ENCODE peak calls at places on chromosome 9, in eight cellular contexts. M, V, S, C, T, U, D and F are unnamed samples.

GRCh38 chr9:81372628-81373191 is 316.6 kb downstream of the TLE1 start:
- DNase-seq in U (no peak), C (no peak), D (no peak), M (no peak), V (no peak), S (no peak), T (peak), F (no peak)

GRCh38 chr9:11933926-11934325 is 759.3 kb upstream of the TYRP1 start:
- DNase-seq in M (no peak), D (no peak), S (no peak), U (no peak), V (no peak), T (peak), C (no peak), F (no peak)

GRCh38 chr9:32986971-32987370 is 14.5 kb downstream of the APTX start:
- DNase-seq in M (no peak), S (no peak), V (no peak), D (no peak), T (peak), C (no peak), U (no peak), F (no peak)

GRCh38 chr9:134641989-134642384 is 384 bp downstream of the COL5A1 start:
- DNase-seq in C (no peak), T (no peak), V (no peak), S (no peak), M (no peak), D (no peak), U (no peak), F (no peak)

GRCh38 chr9:99431103-99431502 is 209.0 kb downstream of the SEC61B start:
- DNase-seq in V (no peak), M (no peak), S (no peak), U (no peak), D (no peak), T (peak), C (no peak), F (no peak)

GRCh38 chr9:126443144-126443543 is 116.5 kb downstream of the MVB12B start:
- DNase-seq in T (no peak), S (no peak), V (no peak), D (no peak), M (no peak), C (no peak), U (no peak), F (no peak)

GRCh38 chr9:35526087-35526801 is 36.3 kb downstream of the RUSC2 start:
- DNase-seq in V (no peak), M (no peak), T (peak), C (no peak), S (no peak), D (peak), U (no peak), F (no peak)

GRCh38 chr9:114017741-114018715 is 60.1 kb downstream of the AMBP start:
- DNase-seq in M (no peak), C (no peak), U (peak), S (no peak), T (no peak), D (no peak), V (no peak), F (no peak)

GRCh38 chr9:122180633-122181032 is 20.9 kb downstream of the MORN5 start:
- DNase-seq in S (no peak), D (no peak), M (no peak), U (no peak), T (peak), C (no peak), V (no peak), F (no peak)

GRCh38 chr9:135939351-135940265 is 21.6 kb downstream of the UBAC1 start:
- DNase-seq in T (no peak), U (no peak), S (no peak), C (no peak), D (no peak), V (no peak), M (no peak), F (no peak)

GRCh38 chr9:104808030-104808614 is 44.2 kb downstream of the NIPSNAP3B start:
- DNase-seq in M (no peak), V (no peak), C (no peak), S (no peak), U (no peak), D (no peak), T (peak), F (no peak)

GRCh38 chr9:26437056-26437711 is 455.4 kb downstream of the CAAP1 start:
- DNase-seq in V (no peak), S (no peak), U (no peak), C (no peak), M (no peak), T (no peak), D (no peak), F (no peak)

GRCh38 chr9:132486706-132487350 is 76.8 kb downstream of the CFAP77 start:
- DNase-seq in V (no peak), D (no peak), M (no peak), T (no peak), C (no peak), S (no peak), U (no peak), F (no peak)

GRCh38 chr9:6827370-6827949 is 69.7 kb downstream of the KDM4C start:
- DNase-seq in M (no peak), V (peak), D (peak), S (peak), C (peak), U (peak), T (peak), F (no peak)

GRCh38 chr9:20358201-20358600 is 264.1 kb downstream of the MLLT3 start:
- DNase-seq in D (no peak), T (peak), S (no peak), M (no peak), U (no peak), V (no peak), C (no peak), F (no peak)

GRCh38 chr9:72129271-72130156 is 19.7 kb upstream of the GDA start:
- DNase-seq in C (no peak), V (no peak), T (no peak), S (no peak), U (no peak), D (no peak), M (no peak), F (no peak)

GRCh38 chr9:34984049-34984448 is 5.5 kb upstream of the DNAJB5 start:
- DNase-seq in M (no peak), D (no peak), T (peak), S (no peak), V (no peak), U (peak), C (no peak), F (no peak)

GRCh38 chr9:96781552-96781951 is 3.7 kb upstream of the ZNF510 start:
- DNase-seq in C (no peak), S (no peak), U (no peak), V (no peak), T (no peak), M (no peak), D (no peak), F (no peak)

GRCh38 chr9:86354882-86355399 is 731 bp upstream of the TUT7 start:
- DNase-seq in T (peak), S (no peak), V (no peak), M (no peak), U (no peak), D (no peak), C (no peak), F (no peak)

GRCh38 chr9:27447036-27447700 is 76.9 kb upstream of the IFNK start:
- DNase-seq in C (no peak), M (no peak), U (no peak), V (no peak), D (no peak), T (no peak), S (no peak), F (no peak)
- TF ChIP-seq CTCF in C (no peak), M (no peak), U (no peak), V (no peak), D (no peak), T (no peak), S (no peak), F (no peak)

GRCh38 chr9:90219548-90220118 is 423.0 kb downstream of the DIRAS2 start:
- DNase-seq in T (no peak), C (no peak), V (no peak), D (peak), M (no peak), S (peak), U (peak), F (no peak)
- TF ChIP-seq CTCF in T (no peak), C (peak), V (no peak), D (peak), M (no peak), S (peak), U (peak), F (peak)

GRCh38 chr9:112752334-112753110 is 2.0 kb downstream of the SNX30 start:
- DNase-seq in D (no peak), V (no peak), U (no peak), M (no peak), T (no peak), S (no peak), C (no peak), F (no peak)

GRCh38 chr9:112750767-112751058 is 153 bp downstream of the SNX30 start:
- DNase-seq in S (no peak), D (no peak), M (no peak), V (no peak), U (no peak), C (no peak), T (no peak), F (no peak)

GRCh38 chr9:112751059-112751795 is 667 bp downstream of the SNX30 start:
- DNase-seq in M (no peak), U (peak), S (peak), T (peak), D (peak), V (peak), C (peak), F (peak)

GRCh38 chr9:112748041-112748440 is 2.5 kb upstream of the SNX30 start:
- DNase-seq in M (no peak), U (no peak), V (no peak), T (no peak), D (no peak), C (no peak), S (no peak), F (no peak)

GRCh38 chr9:112750111-112750766 is at the start of gene SNX30:
- DNase-seq in S (peak), V (peak), D (peak), U (peak), M (peak), T (peak), C (peak), F (peak)
- TF ChIP-seq CTCF in S (no peak), V (no peak), D (no peak), U (no peak), M (no peak), T (no peak), C (no peak), F (no peak)

GRCh38 chr9:116843863-116844620 is 156.9 kb downstream of the TRIM32 start:
- DNase-seq in C (no peak), T (no peak), U (no peak), M (no peak), V (no peak), D (no peak), S (no peak), F (no peak)

GRCh38 chr9:116837038-116837998 is 150.2 kb downstream of the TRIM32 start:
- DNase-seq in M (no peak), T (no peak), S (no peak), C (no peak), D (no peak), V (no peak), U (no peak), F (no peak)

GRCh38 chr9:116844621-116845020 is 157.5 kb downstream of the TRIM32 start:
- DNase-seq in C (no peak), M (no peak), T (no peak), D (no peak), V (no peak), S (no peak), U (no peak), F (no peak)

GRCh38 chr9:116842658-116843057 is 155.6 kb downstream of the TRIM32 start:
- DNase-seq in T (no peak), V (no peak), U (no peak), M (no peak), D (no peak), S (no peak), C (no peak), F (no peak)
- TF ChIP-seq CTCF in T (no peak), V (no peak), U (no peak), M (no peak), D (no peak), S (no peak), C (peak), F (no peak)

GRCh38 chr9:89319015-89319905 is 960 bp downstream of the SECISBP2 start:
- DNase-seq in C (no peak), U (no peak), T (no peak), V (no peak), M (no peak), S (no peak), D (no peak), F (no peak)
- TF ChIP-seq CTCF in C (peak), U (no peak), T (no peak), V (no peak), M (no peak), S (no peak), D (peak), F (peak)

DNA sequence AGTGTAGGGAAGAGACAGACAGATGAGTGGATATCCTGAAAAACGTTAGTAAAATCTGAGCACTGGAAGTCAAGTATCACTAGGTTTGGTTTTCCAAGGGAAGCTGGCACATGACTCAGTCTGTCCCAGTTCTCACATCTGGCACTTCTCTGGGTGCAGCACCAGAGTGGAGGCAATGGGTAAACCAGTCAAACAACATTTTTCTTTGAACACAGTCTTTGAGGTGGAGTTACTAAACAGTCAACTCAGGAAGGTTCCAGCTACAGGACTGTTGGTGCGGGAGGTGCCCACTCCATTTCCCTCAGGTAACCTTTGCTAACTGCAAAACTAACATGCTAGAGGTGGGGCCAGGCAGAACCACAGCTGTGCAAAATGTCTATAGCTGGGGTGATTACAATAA is 301.4 kb upstream of the RFX3 start:
- DNase-seq in M (no peak), U (no peak), V (no peak), D (no peak), T (no peak), S (no peak), C (no peak), F (no peak)
- TF ChIP-seq CTCF in M (no peak), U (no peak), V (no peak), D (no peak), T (no peak), S (no peak), C (no peak), F (no peak)

DNA sequence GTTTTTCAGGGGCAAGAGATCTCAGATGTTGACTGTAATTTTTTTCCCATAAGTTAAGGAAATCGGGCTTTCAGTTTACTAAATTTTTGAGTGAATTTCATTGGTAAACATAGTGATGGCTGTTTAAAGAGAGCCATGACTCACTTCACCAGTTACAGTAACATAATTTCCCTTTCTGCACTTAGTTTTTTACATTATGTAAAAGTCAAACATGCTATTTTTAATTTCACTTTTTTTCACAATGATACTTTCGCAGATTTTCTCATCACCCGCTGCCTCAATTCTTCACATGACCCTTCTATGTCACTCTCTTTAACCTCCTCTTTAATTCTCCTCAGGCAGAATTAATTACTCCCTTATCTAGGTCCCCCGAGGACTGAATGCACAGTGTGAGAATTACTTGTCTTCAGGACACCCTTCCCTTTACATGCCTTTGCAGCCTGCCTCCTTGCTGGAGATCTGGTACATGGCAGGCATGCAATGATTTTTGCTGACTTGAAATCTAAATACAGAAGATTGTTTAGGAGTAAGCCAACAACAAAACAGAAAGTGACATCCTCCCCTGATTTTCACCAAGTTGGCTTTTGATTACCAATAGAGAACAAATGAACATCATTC is 217.5 kb upstream of the S1PR3 start:
- DNase-seq in S (no peak), T (peak), D (no peak), C (no peak), U (no peak), V (no peak), M (no peak), F (no peak)
- TF ChIP-seq CTCF in S (no peak), T (peak), D (no peak), C (peak), U (no peak), V (no peak), M (peak), F (no peak)

GRCh38 chr9:110076894-110077725 is 130.8 kb downstream of the C9orf152 start:
- DNase-seq in U (no peak), C (no peak), M (no peak), D (no peak), S (no peak), T (peak), V (no peak), F (no peak)
- TF ChIP-seq CTCF in U (no peak), C (no peak), M (no peak), D (no peak), S (no peak), T (no peak), V (no peak), F (no peak)

DNA sequence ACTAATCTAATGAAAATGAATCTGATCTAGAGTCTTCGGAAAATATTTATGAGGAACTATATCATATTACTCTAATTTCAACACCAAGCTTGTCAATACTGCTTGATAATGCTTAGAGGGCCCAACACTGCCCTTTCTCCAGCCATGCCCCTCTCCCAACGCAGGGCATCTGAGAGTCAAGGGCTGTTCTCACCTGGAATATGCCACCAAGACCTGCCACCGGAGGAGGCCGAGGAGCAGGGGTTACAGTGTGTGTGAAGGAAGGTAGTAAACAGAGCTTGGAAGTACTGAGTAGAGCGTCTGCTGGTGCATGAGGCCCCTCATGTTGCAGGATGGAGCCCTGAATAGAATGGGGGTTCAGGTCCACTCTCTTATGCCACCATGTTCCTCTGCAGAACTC is 301.3 kb upstream of the MPDZ start:
- DNase-seq in S (no peak), T (no peak), U (no peak), M (no peak), C (no peak), V (no peak), D (no peak), F (no peak)
- TF ChIP-seq CTCF in S (no peak), T (no peak), U (no peak), M (no peak), C (no peak), V (no peak), D (no peak), F (no peak)

DNA sequence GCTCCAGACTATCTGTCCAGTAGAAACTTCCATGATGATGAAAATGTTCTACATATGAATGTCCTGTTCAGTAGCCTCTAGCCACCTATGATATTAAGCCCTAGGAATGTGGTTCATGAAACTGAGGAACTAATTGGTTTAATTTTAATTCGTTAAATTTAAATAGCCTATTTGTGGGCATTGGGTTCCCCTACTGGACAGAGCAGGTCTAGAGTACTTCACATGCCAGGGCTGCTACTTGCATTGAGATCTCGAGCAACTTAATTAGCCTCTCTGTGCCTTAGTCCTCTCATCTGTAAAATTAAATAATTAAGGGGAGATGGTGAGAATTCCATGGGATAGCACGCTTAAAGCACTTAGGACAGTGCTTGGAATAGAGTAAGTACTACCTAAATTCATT is 160.0 kb downstream of the PAPPA start:
- DNase-seq in T (peak), M (no peak), S (no peak), U (no peak), C (no peak), V (no peak), D (no peak), F (no peak)
- TF ChIP-seq CTCF in T (peak), M (no peak), S (no peak), U (no peak), C (no peak), V (no peak), D (no peak), F (no peak)